ENCODE peak calls at places on chromosomes 6 and 20, in eight cellular contexts. L is ACHN, Z is GM23248, A is HT1080, Q is nephron progenitor cell, Y is NCI-H1092 treated with DMSO at 0.1 percent for 48 hours, T is Right ventricle myocardium superior, G is NCI-H2107. J is an unnamed sample.

GRCh38 chr6:115934829-115935228 is 125.9 kb downstream of the FRK start:
- DNase-seq in T (no peak), A (no peak), G (no peak), Q (no peak), Y (no peak), L (no peak), Z (no peak), J (no peak)

GRCh38 chr6:13461805-13462204 is 25.6 kb downstream of the GFOD1 start:
- DNase-seq in A (no peak), Z (no peak), Y (no peak), L (no peak), Q (no peak), G (no peak), T (no peak), J (peak)

GRCh38 chr6:16669227-16669626 is 92.0 kb downstream of the ATXN1 start:
- DNase-seq in G (no peak), T (no peak), L (no peak), Z (peak), A (peak), Q (no peak), Y (no peak), J (peak)

GRCh38 chr6:129759851-129760595 is 50.0 kb upstream of the ARHGAP18 start:
- DNase-seq in L (no peak), G (no peak), Z (peak), A (no peak), T (no peak), Q (no peak), Y (no peak), J (peak)

GRCh38 chr6:148565931-148566663 is 180.7 kb upstream of the UST start:
- DNase-seq in Z (peak), T (no peak), A (peak), G (no peak), Q (no peak), Y (no peak), L (peak), J (peak)

GRCh38 chr6:79697430-79697829 is 66.3 kb downstream of the SH3BGRL2 start:
- DNase-seq in A (no peak), L (no peak), T (no peak), G (no peak), Q (no peak), Y (no peak), Z (no peak), J (no peak)

GRCh38 chr20:20012517-20012916 is 4.6 kb upstream of the NAA20 start:
- DNase-seq in A (no peak), Q (no peak), Z (no peak), Y (peak), L (no peak), G (no peak), T (no peak), J (no peak)

GRCh38 chr6:111591370-111591900 is 14.2 kb downstream of the TRAF3IP2 start:
- DNase-seq in Z (peak), L (peak), Y (no peak), A (peak), T (peak), G (peak), Q (no peak), J (peak)

GRCh38 chr20:22449115-22449973 is 135.0 kb downstream of the FOXA2 start:
- DNase-seq in L (no peak), T (no peak), Y (peak), G (no peak), Q (no peak), Z (no peak), A (no peak), J (no peak)

GRCh38 chr20:24971702-24972101 is 20.8 kb downstream of the APMAP start:
- DNase-seq in Y (no peak), Z (no peak), G (no peak), A (no peak), Q (no peak), L (no peak), T (no peak), J (no peak)

GRCh38 chr20:36646678-36647077 is 682 bp upstream of the SLA2 start:
- DNase-seq in L (no peak), A (no peak), G (no peak), Q (no peak), T (no peak), Y (no peak), Z (no peak), J (no peak)

GRCh38 chr20:39877792-39878191 is 811.2 kb downstream of the MAFB start:
- DNase-seq in Z (no peak), G (no peak), Q (peak), A (no peak), L (no peak), T (no peak), Y (peak), J (no peak)

GRCh38 chr6:144104898-144105487 is 9.6 kb upstream of the SF3B5 start:
- DNase-seq in Z (peak), L (peak), T (no peak), Q (no peak), A (peak), Y (peak), G (no peak), J (peak)

GRCh38 chr6:20608371-20608770 is 74.1 kb downstream of the CDKAL1 start:
- DNase-seq in Q (no peak), L (no peak), T (no peak), Y (no peak), A (no peak), G (no peak), Z (no peak), J (no peak)

GRCh38 chr20:33947709-33948295 is 45.9 kb upstream of the RALY start:
- DNase-seq in L (peak), Q (peak), Y (no peak), G (no peak), Z (peak), A (peak), T (no peak), J (peak)

J was measured in ELR.